ENCODE peak calls at places on chromosomes 11 and 22, in six cellular contexts. U is spleen, X is neuronal stem cell, Y is IMR-90, T is tibial nerve, L is Karpas-422. S is an unnamed sample. For H3K4me1, the result is how much of the 10 kb centered on the place peaks cover.

GRCh38 chr22:19750666-19751490 is 9.7 kb upstream of the TBX1 start:
- DNase-seq in X (no peak), U (no peak), T (no peak), Y (peak), L (no peak), S (no peak)

GRCh38 chr11:91248199-91248807 is 976.3 kb upstream of the FAT3 start:
- DNase-seq in X (peak), L (peak), U (no peak), T (no peak), Y (peak), S (no peak)

GRCh38 chr11:112417339-112417738 is 156.7 kb upstream of the PLET1 start:
- DNase-seq in L (no peak), U (no peak), T (no peak), X (no peak), Y (no peak), S (no peak)

GRCh38 chr22:21591695-21592094 is 24.2 kb downstream of the UBE2L3 start:
- DNase-seq in Y (no peak), L (no peak), U (no peak), X (no peak), T (no peak), S (peak)

GRCh38 chr11:74366576-74366975 is 31.7 kb downstream of the PGM2L1 start:
- DNase-seq in L (no peak), U (no peak), Y (peak), T (no peak), X (peak), S (no peak)

GRCh38 chr22:34972498-34972897 is 93.5 kb upstream of the ISX start:
- DNase-seq in U (no peak), Y (no peak), L (no peak), X (no peak), T (no peak), S (no peak)

GRCh38 chr22:48918585-48919186 is 909.0 kb downstream of the BRD1 start:
- DNase-seq in T (no peak), U (no peak), L (no peak), Y (no peak), X (no peak), S (no peak)

GRCh38 chr11:9002920-9003572 is 755 bp downstream of the NRIP3 start:
- DNase-seq in X (no peak), U (no peak), L (no peak), Y (no peak), T (no peak), S (no peak)

GRCh38 chr22:41822289-41823057 is 10.4 kb upstream of the SREBF2 start:
- DNase-seq in X (no peak), U (no peak), Y (peak), T (no peak), L (peak), S (no peak)

GRCh38 chr11:765025-765801 is 12.1 kb downstream of the GATD1 start:
- DNase-seq in X (no peak), L (peak), Y (peak), T (no peak), U (peak), S (no peak)

GRCh38 chr22:50696799-50697561 is 24.4 kb downstream of the SHANK3 start:
- DNase-seq in Y (no peak), U (peak), L (no peak), X (peak), T (no peak), S (no peak)

GRCh38 chr11:120208777-120209176 is 2.1 kb upstream of the OAF start:
- DNase-seq in L (no peak), U (no peak), X (no peak), T (no peak), Y (peak), S (no peak)

GRCh38 chr22:26485013-26485412 is 1.3 kb downstream of the SRRD start:
- DNase-seq in U (no peak), T (no peak), L (no peak), X (no peak), Y (no peak), S (no peak)

GRCh38 chr22:24867327-24868022 is 61.5 kb downstream of the SGSM1 start:
- DNase-seq in T (no peak), U (no peak), Y (no peak), L (no peak), X (no peak), S (no peak)

GRCh38 chr11:132632641-132633124 is 899.6 kb downstream of the OPCML start:
- DNase-seq in L (no peak), T (no peak), U (no peak), Y (peak), X (no peak), S (no peak)

GRCh38 chr22:18058770-18059169 is 19.0 kb upstream of the PEX26 start:
- DNase-seq in T (no peak), Y (no peak), X (no peak), L (peak), U (peak), S (no peak)

DNA sequence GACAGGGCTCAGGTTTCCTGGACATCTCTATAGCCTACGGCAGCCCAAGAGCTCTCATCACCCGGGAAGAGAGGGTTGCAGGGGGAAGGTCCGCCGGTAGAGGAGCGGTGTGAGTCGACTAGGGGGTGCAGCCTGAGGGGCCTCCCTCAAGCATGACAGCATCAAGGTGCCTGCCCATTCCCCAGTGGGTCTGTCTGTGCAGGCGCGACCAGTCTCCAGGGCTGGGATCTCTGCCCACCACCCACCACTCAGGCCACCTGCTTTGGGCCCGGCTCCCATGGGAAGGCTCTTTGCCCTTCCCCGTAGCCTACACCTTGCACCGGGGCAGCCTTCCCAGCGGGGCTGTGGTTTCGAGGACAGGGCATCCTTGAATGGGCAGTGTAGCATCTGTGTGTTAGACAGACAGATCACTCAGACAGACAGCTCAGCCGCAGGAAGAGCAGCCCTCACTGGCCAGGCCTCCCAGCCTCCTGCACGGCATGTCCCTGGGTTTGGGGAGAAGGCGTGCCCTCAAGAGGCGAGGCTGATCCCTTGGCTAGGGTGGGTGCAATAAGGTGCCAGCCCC is 29.2 kb downstream of the CERK start:
- DNase-seq in X (no peak), T (no peak), Y (no peak), U (no peak), L (no peak), S (no peak)
- H3K4me3 ChIP-seq in X (no peak), T (no peak), Y (no peak), U (no peak), L (no peak), S (no peak)

GRCh38 chr11:44727373-44728084 is 767 bp downstream of the TSPAN18 start:
- DNase-seq in X (peak), Y (peak), L (peak), T (peak), U (peak), S (peak)
- H3K4me1 ChIP-seq in X (under half), Y (under half), L (under half), T (under half), U (under half), S (under half)

DNA sequence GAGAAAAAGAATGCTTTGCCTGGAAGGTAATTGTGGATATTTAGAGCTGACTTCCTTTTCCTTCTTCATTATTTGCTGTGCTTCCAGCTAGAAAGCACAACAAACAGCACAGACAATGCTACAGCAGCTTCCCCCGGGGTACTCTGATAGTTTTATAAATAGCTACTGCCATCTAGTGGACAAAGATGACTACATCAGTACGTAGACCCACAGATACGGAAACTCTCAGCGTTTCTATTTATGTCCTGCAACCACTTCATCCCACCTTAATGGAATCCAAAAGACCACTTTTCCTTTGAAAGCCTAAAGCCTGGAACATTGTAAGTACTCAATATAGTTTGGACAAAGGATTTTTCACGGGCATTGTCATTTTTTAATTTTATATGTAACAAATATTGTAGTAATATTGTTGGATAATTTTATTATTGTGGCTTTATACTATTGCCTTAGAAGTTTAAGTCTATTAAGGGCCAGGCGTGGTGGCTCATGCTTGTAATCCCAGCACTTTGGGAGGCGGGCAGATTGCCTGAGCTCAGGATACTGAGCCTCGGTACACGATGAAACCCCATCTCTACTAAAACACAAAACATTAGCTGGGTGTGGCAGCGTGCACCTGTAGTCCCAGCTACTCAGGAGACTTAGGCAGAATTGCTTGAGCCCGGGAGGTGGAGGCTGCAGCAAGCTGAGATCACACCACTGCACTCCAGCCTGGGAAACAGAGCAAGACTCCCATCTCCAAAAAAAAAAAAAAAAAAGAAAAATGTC is 7.5 kb downstream of the HSPA8 start:
- DNase-seq in T (no peak), U (no peak), X (peak), Y (peak), L (peak), S (no peak)
- H3K27ac ChIP-seq in T (peak), U (peak), X (no peak), Y (no peak), L (no peak), S (no peak)

GRCh38 chr11:94767701-94768601 is at the start of gene AMOTL1:
- DNase-seq in Y (peak), X (peak), T (peak), L (no peak), U (peak), S (peak)
- H3K4me3 ChIP-seq in Y (peak), X (peak), T (peak), L (no peak), U (peak), S (peak)